ENCODE peak calls at places on chromosomes 2 and 18, in six cellular contexts. One of them, this sample, is unnamed.

GRCh38 chr2:240956161-240956934 is 42.1 kb upstream of the SNED1 start:
- DNase-seq in Peyer's patch: no peak
- DNase-seq in naive thymus-derived CD4-positive, alpha-beta T cell: peak; percentile 16
- DNase-seq in NT2/D1: no peak
- DNase-seq in AG04450: no peak
- DNase-seq in transverse colon: no peak
- DNase-seq in this sample: no peak

GRCh38 chr2:10382313-10383061 is 65.6 kb downstream of the ODC1 start:
- DNase-seq in Peyer's patch: no peak
- DNase-seq in naive thymus-derived CD4-positive, alpha-beta T cell: no peak
- DNase-seq in NT2/D1: no peak
- DNase-seq in AG04450: no peak
- DNase-seq in transverse colon: peak; percentile 65
- DNase-seq in this sample: peak; percentile 12

GRCh38 chr2:177598321-177598922 is 205.8 kb downstream of the AGPS start:
- DNase-seq in Peyer's patch: no peak
- DNase-seq in naive thymus-derived CD4-positive, alpha-beta T cell: no peak
- DNase-seq in NT2/D1: no peak
- DNase-seq in AG04450: no peak
- DNase-seq in transverse colon: no peak
- DNase-seq in this sample: no peak

GRCh38 chr2:23002234-23002633 is 382.7 kb upstream of the KLHL29 start:
- DNase-seq in Peyer's patch: no peak
- DNase-seq in naive thymus-derived CD4-positive, alpha-beta T cell: no peak
- DNase-seq in NT2/D1: no peak
- DNase-seq in AG04450: no peak
- DNase-seq in transverse colon: no peak
- DNase-seq in this sample: no peak

GRCh38 chr2:72722492-72723090 is 103.2 kb downstream of the EXOC6B start:
- DNase-seq in Peyer's patch: no peak
- DNase-seq in naive thymus-derived CD4-positive, alpha-beta T cell: no peak
- DNase-seq in NT2/D1: no peak
- DNase-seq in AG04450: peak; percentile 41
- DNase-seq in transverse colon: no peak
- DNase-seq in this sample: no peak

GRCh38 chr2:23449831-23450331 is 64.9 kb downstream of the KLHL29 start:
- DNase-seq in Peyer's patch: no peak
- DNase-seq in naive thymus-derived CD4-positive, alpha-beta T cell: no peak
- DNase-seq in NT2/D1: no peak
- DNase-seq in AG04450: no peak
- DNase-seq in transverse colon: no peak
- DNase-seq in this sample: no peak

GRCh38 chr2:238170386-238171071 is 11.8 kb downstream of the ERFE start:
- DNase-seq in Peyer's patch: no peak
- DNase-seq in naive thymus-derived CD4-positive, alpha-beta T cell: no peak
- DNase-seq in NT2/D1: no peak
- DNase-seq in AG04450: no peak
- DNase-seq in transverse colon: no peak
- DNase-seq in this sample: no peak

GRCh38 chr2:17539993-17540812 is at the start of gene VSNL1:
- DNase-seq in Peyer's patch: peak; percentile 52
- DNase-seq in naive thymus-derived CD4-positive, alpha-beta T cell: no peak
- DNase-seq in NT2/D1: peak; percentile 90
- DNase-seq in AG04450: peak; percentile 75
- DNase-seq in transverse colon: peak; percentile 86
- DNase-seq in this sample: peak; percentile 69

GRCh38 chr18:63445067-63445466 is 22.8 kb upstream of the VPS4B start:
- DNase-seq in Peyer's patch: no peak
- DNase-seq in naive thymus-derived CD4-positive, alpha-beta T cell: no peak
- DNase-seq in NT2/D1: no peak
- DNase-seq in AG04450: no peak
- DNase-seq in transverse colon: no peak
- DNase-seq in this sample: no peak

GRCh38 chr2:196590286-196590685 is 49.2 kb upstream of the CCDC150 start:
- DNase-seq in Peyer's patch: no peak
- DNase-seq in naive thymus-derived CD4-positive, alpha-beta T cell: no peak
- DNase-seq in NT2/D1: no peak
- DNase-seq in AG04450: no peak
- DNase-seq in transverse colon: no peak
- DNase-seq in this sample: no peak

GRCh38 chr2:216139884-216140283 is 30.7 kb downstream of the XRCC5 start:
- DNase-seq in Peyer's patch: no peak
- DNase-seq in naive thymus-derived CD4-positive, alpha-beta T cell: no peak
- DNase-seq in NT2/D1: no peak
- DNase-seq in AG04450: no peak
- DNase-seq in transverse colon: no peak
- DNase-seq in this sample: no peak

GRCh38 chr2:150466770-150467640 is 20.5 kb downstream of the RND3 start:
- DNase-seq in Peyer's patch: no peak
- DNase-seq in naive thymus-derived CD4-positive, alpha-beta T cell: no peak
- DNase-seq in NT2/D1: no peak
- DNase-seq in AG04450: no peak
- DNase-seq in transverse colon: no peak
- DNase-seq in this sample: no peak

GRCh38 chr2:9236867-9237266 is 30.3 kb downstream of the ASAP2 start:
- DNase-seq in Peyer's patch: no peak
- DNase-seq in naive thymus-derived CD4-positive, alpha-beta T cell: no peak
- DNase-seq in NT2/D1: no peak
- DNase-seq in AG04450: no peak
- DNase-seq in transverse colon: no peak
- DNase-seq in this sample: no peak

GRCh38 chr2:181076666-181077065 is 96.3 kb downstream of the UBE2E3 start:
- DNase-seq in Peyer's patch: no peak
- DNase-seq in naive thymus-derived CD4-positive, alpha-beta T cell: no peak
- DNase-seq in NT2/D1: no peak
- DNase-seq in AG04450: no peak
- DNase-seq in transverse colon: no peak
- DNase-seq in this sample: no peak

GRCh38 chr18:44895176-44895798 is 214.6 kb downstream of the SETBP1 start:
- DNase-seq in Peyer's patch: peak; percentile 55
- DNase-seq in naive thymus-derived CD4-positive, alpha-beta T cell: no peak
- DNase-seq in NT2/D1: no peak
- DNase-seq in AG04450: peak; percentile 8
- DNase-seq in transverse colon: peak; percentile 76
- DNase-seq in this sample: peak; percentile 17

GRCh38 chr18:61322265-61322873 is 10.9 kb upstream of the CDH20 start:
- DNase-seq in Peyer's patch: peak; percentile 79
- DNase-seq in naive thymus-derived CD4-positive, alpha-beta T cell: peak; percentile 45
- DNase-seq in NT2/D1: peak; percentile 39
- DNase-seq in AG04450: peak; percentile 8
- DNase-seq in transverse colon: peak; percentile 64
- DNase-seq in this sample: peak; percentile 53

GRCh38 chr2:24919100-24919976 is 699 bp downstream of the ADCY3 start:
- DNase-seq in Peyer's patch: peak; percentile 63
- DNase-seq in naive thymus-derived CD4-positive, alpha-beta T cell: peak; percentile 71
- DNase-seq in NT2/D1: no peak
- DNase-seq in AG04450: no peak
- DNase-seq in transverse colon: peak; percentile 66
- DNase-seq in this sample: peak; percentile 58

GRCh38 chr18:42486296-42486695 is 531.3 kb downstream of the PIK3C3 start:
- DNase-seq in Peyer's patch: no peak
- DNase-seq in naive thymus-derived CD4-positive, alpha-beta T cell: no peak
- DNase-seq in NT2/D1: no peak
- DNase-seq in AG04450: no peak
- DNase-seq in transverse colon: no peak
- DNase-seq in this sample: no peak

GRCh38 chr2:37379881-37380296 is 35.5 kb downstream of the QPCT start:
- DNase-seq in Peyer's patch: no peak
- DNase-seq in naive thymus-derived CD4-positive, alpha-beta T cell: no peak
- DNase-seq in NT2/D1: no peak
- DNase-seq in AG04450: no peak
- DNase-seq in transverse colon: no peak
- DNase-seq in this sample: no peak

GRCh38 chr2:240840435-240841060 is 20.5 kb upstream of the KIF1A start:
- DNase-seq in Peyer's patch: no peak
- DNase-seq in naive thymus-derived CD4-positive, alpha-beta T cell: no peak
- DNase-seq in NT2/D1: peak; percentile 65
- DNase-seq in AG04450: peak; percentile 10
- DNase-seq in transverse colon: peak; percentile 41
- DNase-seq in this sample: peak; percentile 81

GRCh38 chr2:212926948-212927347 is 224.5 kb downstream of the IKZF2 start:
- DNase-seq in Peyer's patch: no peak
- DNase-seq in naive thymus-derived CD4-positive, alpha-beta T cell: no peak
- DNase-seq in NT2/D1: no peak
- DNase-seq in AG04450: no peak
- DNase-seq in transverse colon: no peak
- DNase-seq in this sample: no peak

GRCh38 chr2:240602266-240603050 is 15.9 kb downstream of the CAPN10 start:
- DNase-seq in Peyer's patch: peak; percentile 55
- DNase-seq in naive thymus-derived CD4-positive, alpha-beta T cell: no peak
- DNase-seq in NT2/D1: no peak
- DNase-seq in AG04450: no peak
- DNase-seq in transverse colon: peak; percentile 9
- DNase-seq in this sample: no peak

GRCh38 chr18:68355637-68356036 is 359.3 kb downstream of the TMX3 start:
- DNase-seq in Peyer's patch: no peak
- DNase-seq in naive thymus-derived CD4-positive, alpha-beta T cell: no peak
- DNase-seq in NT2/D1: no peak
- DNase-seq in AG04450: no peak
- DNase-seq in transverse colon: no peak
- DNase-seq in this sample: no peak

GRCh38 chr18:68354176-68354575 is 360.7 kb downstream of the TMX3 start:
- DNase-seq in Peyer's patch: no peak
- DNase-seq in naive thymus-derived CD4-positive, alpha-beta T cell: no peak
- DNase-seq in NT2/D1: no peak
- DNase-seq in AG04450: no peak
- DNase-seq in transverse colon: no peak
- DNase-seq in this sample: no peak
- H3K9me3 ChIP-seq in Peyer's patch: no peaks in the 10 kb centered on the region
- H3K9me3 ChIP-seq in naive thymus-derived CD4-positive, alpha-beta T cell: no peaks in the 10 kb centered on the region
- H3K9me3 ChIP-seq in NT2/D1: no peaks in the 10 kb centered on the region
- H3K9me3 ChIP-seq in AG04450: peaks cover 8% of the 10 kb centered on the region
- H3K9me3 ChIP-seq in transverse colon: no peaks in the 10 kb centered on the region
- H3K9me3 ChIP-seq in this sample: no peaks in the 10 kb centered on the region

GRCh38 chr18:57210711-57211411 is 64.0 kb downstream of the BOD1L2 start:
- DNase-seq in Peyer's patch: peak; percentile 54
- DNase-seq in naive thymus-derived CD4-positive, alpha-beta T cell: no peak
- DNase-seq in NT2/D1: no peak
- DNase-seq in AG04450: no peak
- DNase-seq in transverse colon: peak; percentile 11
- DNase-seq in this sample: no peak

GRCh38 chr18:57209697-57210096 is 62.8 kb downstream of the BOD1L2 start:
- DNase-seq in Peyer's patch: no peak
- DNase-seq in naive thymus-derived CD4-positive, alpha-beta T cell: no peak
- DNase-seq in NT2/D1: no peak
- DNase-seq in AG04450: no peak
- DNase-seq in transverse colon: no peak
- DNase-seq in this sample: no peak

GRCh38 chr18:57211776-57212175 is 64.9 kb downstream of the BOD1L2 start:
- DNase-seq in Peyer's patch: no peak
- DNase-seq in naive thymus-derived CD4-positive, alpha-beta T cell: no peak
- DNase-seq in NT2/D1: no peak
- DNase-seq in AG04450: no peak
- DNase-seq in transverse colon: no peak
- DNase-seq in this sample: no peak

GRCh38 chr18:57211412-57211750 is 64.5 kb downstream of the BOD1L2 start:
- DNase-seq in Peyer's patch: no peak
- DNase-seq in naive thymus-derived CD4-positive, alpha-beta T cell: no peak
- DNase-seq in NT2/D1: no peak
- DNase-seq in AG04450: no peak
- DNase-seq in transverse colon: no peak
- DNase-seq in this sample: no peak

GRCh38 chr18:57210101-57210661 is 63.3 kb downstream of the BOD1L2 start:
- DNase-seq in Peyer's patch: peak; percentile 81
- DNase-seq in naive thymus-derived CD4-positive, alpha-beta T cell: no peak
- DNase-seq in NT2/D1: peak; percentile 61
- DNase-seq in AG04450: peak; percentile 34
- DNase-seq in transverse colon: peak; percentile 68
- DNase-seq in this sample: no peak
- H3K4me3 ChIP-seq in Peyer's patch: peak overlapping the region; percentile 31
- H3K4me3 ChIP-seq in naive thymus-derived CD4-positive, alpha-beta T cell: no peak overlapping the region
- H3K4me3 ChIP-seq in NT2/D1: no peak overlapping the region
- H3K4me3 ChIP-seq in AG04450: no peak overlapping the region
- H3K4me3 ChIP-seq in transverse colon: no peak overlapping the region
- H3K4me3 ChIP-seq in this sample: no peak overlapping the region

GRCh38 chr2:109444916-109445315 is 168.8 kb downstream of the SEPTIN10 start:
- DNase-seq in Peyer's patch: no peak
- DNase-seq in naive thymus-derived CD4-positive, alpha-beta T cell: no peak
- DNase-seq in NT2/D1: no peak
- DNase-seq in AG04450: no peak
- DNase-seq in transverse colon: no peak
- DNase-seq in this sample: no peak
- H3K9me3 ChIP-seq in Peyer's patch: no peaks in the 10 kb centered on the region
- H3K9me3 ChIP-seq in naive thymus-derived CD4-positive, alpha-beta T cell: no peaks in the 10 kb centered on the region
- H3K9me3 ChIP-seq in NT2/D1: peaks cover 38% of the 10 kb centered on the region
- H3K9me3 ChIP-seq in AG04450: peaks cover 16% of the 10 kb centered on the region
- H3K9me3 ChIP-seq in transverse colon: peaks cover 12% of the 10 kb centered on the region
- H3K9me3 ChIP-seq in this sample: no peaks in the 10 kb centered on the region

GRCh38 chr2:16506366-16506765 is 159.3 kb downstream of the CYRIA start:
- DNase-seq in Peyer's patch: no peak
- DNase-seq in naive thymus-derived CD4-positive, alpha-beta T cell: no peak
- DNase-seq in NT2/D1: no peak
- DNase-seq in AG04450: no peak
- DNase-seq in transverse colon: no peak
- DNase-seq in this sample: no peak

GRCh38 chr2:16509042-16509441 is 156.6 kb downstream of the CYRIA start:
- DNase-seq in Peyer's patch: no peak
- DNase-seq in naive thymus-derived CD4-positive, alpha-beta T cell: no peak
- DNase-seq in NT2/D1: no peak
- DNase-seq in AG04450: no peak
- DNase-seq in transverse colon: no peak
- DNase-seq in this sample: no peak

GRCh38 chr2:16507655-16508054 is 158.0 kb downstream of the CYRIA start:
- DNase-seq in Peyer's patch: no peak
- DNase-seq in naive thymus-derived CD4-positive, alpha-beta T cell: no peak
- DNase-seq in NT2/D1: no peak
- DNase-seq in AG04450: no peak
- DNase-seq in transverse colon: no peak
- DNase-seq in this sample: no peak

GRCh38 chr2:16511041-16511440 is 154.6 kb downstream of the CYRIA start:
- DNase-seq in Peyer's patch: no peak
- DNase-seq in naive thymus-derived CD4-positive, alpha-beta T cell: no peak
- DNase-seq in NT2/D1: no peak
- DNase-seq in AG04450: no peak
- DNase-seq in transverse colon: no peak
- DNase-seq in this sample: no peak

DNA sequence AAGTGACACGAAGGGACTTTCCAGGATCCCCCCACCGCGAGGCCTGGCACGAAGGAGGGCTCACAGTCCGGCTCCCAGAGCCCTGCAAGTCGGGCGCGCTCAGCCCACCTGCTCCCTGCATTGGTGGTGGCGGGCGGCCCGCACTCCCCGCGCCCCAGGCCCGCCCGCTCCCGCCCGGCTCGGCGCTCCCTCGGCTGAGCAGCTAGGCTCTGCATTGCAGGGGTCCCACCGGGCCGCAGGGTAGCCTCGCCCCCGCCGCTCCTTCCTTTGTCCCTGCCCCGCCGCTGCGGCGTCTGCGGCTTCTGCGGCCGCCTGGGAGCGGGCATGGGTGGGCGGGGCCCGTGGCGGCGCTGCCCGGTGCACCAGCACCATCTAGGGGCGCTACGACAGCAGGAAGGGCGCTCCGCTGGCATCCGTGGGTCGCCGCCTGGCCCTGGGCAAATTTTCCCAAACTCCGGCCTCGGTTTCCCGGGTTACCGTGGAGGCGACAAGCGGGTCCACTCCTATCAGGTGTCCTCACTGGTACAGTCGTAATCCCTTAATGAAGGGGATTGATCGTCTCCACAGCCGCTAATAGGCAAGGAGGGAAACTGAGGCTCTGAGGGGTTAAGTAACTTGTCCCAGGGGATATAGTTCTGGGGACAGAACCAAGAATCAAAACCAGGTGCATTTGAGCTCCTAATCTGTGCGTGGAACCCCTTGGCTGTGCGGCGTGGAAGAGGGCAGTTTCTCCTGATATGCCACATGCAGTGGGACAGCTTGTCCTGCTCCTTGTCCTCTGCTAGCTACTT is 157.4 kb downstream of the CYRIA start:
- DNase-seq in Peyer's patch: peak; percentile 68
- DNase-seq in naive thymus-derived CD4-positive, alpha-beta T cell: no peak
- DNase-seq in NT2/D1: peak; percentile 55
- DNase-seq in AG04450: no peak
- DNase-seq in transverse colon: peak; percentile 43
- DNase-seq in this sample: peak; percentile 71
- H3K4me3 ChIP-seq in Peyer's patch: peak overlapping the region; percentile 42
- H3K4me3 ChIP-seq in naive thymus-derived CD4-positive, alpha-beta T cell: no peak overlapping the region
- H3K4me3 ChIP-seq in NT2/D1: peak overlapping the region; percentile 21
- H3K4me3 ChIP-seq in AG04450: no peak overlapping the region
- H3K4me3 ChIP-seq in transverse colon: peak overlapping the region; percentile 23
- H3K4me3 ChIP-seq in this sample: peak overlapping the region; percentile 11